ENCODE peak calls at places on chromosomes 11 and 22, in nine cellular contexts. X is PC-9, E is coronary artery, G is Peyer's patch, N is sigmoid colon, Q is fibroblast of the aortic adventitia, P is NB4, T is right lobe of liver, I is AG04450. W is an unnamed sample.

GRCh38 chr11:75059299-75059698 is 37.4 kb downstream of the OR2AT4 start:
- DNase-seq in X (no peak), E (no peak), G (no peak), N (no peak), Q (no peak), P (no peak), T (no peak), I (no peak), W (no peak)

GRCh38 chr22:47847281-47847890 is 1084.9 kb downstream of the TBC1D22A start:
- DNase-seq in X (no peak), E (no peak), G (no peak), N (no peak), Q (no peak), P (no peak), T (no peak), I (no peak), W (no peak)

GRCh38 chr11:58057481-58057880 is 26.7 kb downstream of the OR6Q1 start:
- DNase-seq in X (no peak), E (no peak), G (no peak), N (no peak), Q (no peak), P (no peak), T (no peak), I (peak), W (no peak)

GRCh38 chr11:2151500-2152257 is 9.3 kb downstream of the INS start:
- DNase-seq in X (peak), E (no peak), G (peak), N (peak), Q (peak), P (peak), T (peak), I (peak), W (peak)

GRCh38 chr11:36070215-36070976 is 126.5 kb downstream of the LDLRAD3 start:
- DNase-seq in X (no peak), E (no peak), G (no peak), N (no peak), Q (no peak), P (no peak), T (no peak), I (no peak), W (no peak)

GRCh38 chr22:46122511-46122971 is 27.8 kb upstream of the PPARA start:
- DNase-seq in X (peak), E (no peak), G (peak), N (peak), Q (peak), P (peak), T (peak), I (no peak), W (peak)

GRCh38 chr11:33329705-33330329 is 72.6 kb downstream of the HIPK3 start:
- DNase-seq in X (peak), E (no peak), G (peak), N (peak), Q (peak), P (peak), T (no peak), I (peak), W (peak)

GRCh38 chr11:96272542-96273306 is 70.3 kb downstream of the MAML2 start:
- DNase-seq in X (peak), E (no peak), G (no peak), N (no peak), Q (peak), P (no peak), T (no peak), I (no peak), W (peak)

GRCh38 chr22:44387486-44387885 is 74.7 kb upstream of the SHISAL1 start:
- DNase-seq in X (no peak), E (no peak), G (no peak), N (peak), Q (no peak), P (no peak), T (no peak), I (no peak), W (no peak)

GRCh38 chr11:118226294-118226693 is 1.5 kb upstream of the JAML start:
- DNase-seq in X (no peak), E (no peak), G (no peak), N (no peak), Q (peak), P (no peak), T (no peak), I (no peak), W (no peak)

GRCh38 chr11:18463439-18463838 is 7.8 kb downstream of the LDHAL6A start:
- DNase-seq in X (no peak), E (no peak), G (no peak), N (no peak), Q (no peak), P (no peak), T (no peak), I (no peak), W (no peak)

GRCh38 chr11:61254403-61255025 is 13.5 kb downstream of the PGA5 start:
- DNase-seq in X (peak), E (no peak), G (peak), N (no peak), Q (peak), P (peak), T (peak), I (peak), W (peak)

GRCh38 chr22:42330953-42331525 is 60.6 kb upstream of the TCF20 start:
- DNase-seq in X (no peak), E (no peak), G (no peak), N (no peak), Q (no peak), P (no peak), T (no peak), I (no peak), W (no peak)

GRCh38 chr11:46416656-46417055 is 25.1 kb upstream of the CHRM4 start:
- DNase-seq in X (no peak), E (no peak), G (no peak), N (no peak), Q (no peak), P (no peak), T (no peak), I (no peak), W (no peak)

GRCh38 chr11:113488931-113489351 is 13.7 kb upstream of the DRD2 start:
- DNase-seq in X (no peak), E (no peak), G (no peak), N (no peak), Q (no peak), P (no peak), T (no peak), I (no peak), W (no peak)

GRCh38 chr11:113493205-113493604 is 18.0 kb upstream of the DRD2 start:
- DNase-seq in X (no peak), E (no peak), G (no peak), N (no peak), Q (no peak), P (peak), T (no peak), I (no peak), W (no peak)

GRCh38 chr11:113496026-113496651 is 20.9 kb upstream of the DRD2 start:
- DNase-seq in X (no peak), E (peak), G (no peak), N (no peak), Q (no peak), P (no peak), T (no peak), I (no peak), W (no peak)

GRCh38 chr11:113494021-113494420 is 18.8 kb upstream of the DRD2 start:
- DNase-seq in X (no peak), E (peak), G (no peak), N (no peak), Q (no peak), P (no peak), T (no peak), I (no peak), W (peak)
- TF ChIP-seq CTCF in X (peak), E (no peak), G (no peak), N (no peak), Q (peak), P (no peak), T (no peak), I (peak), W (peak)

GRCh38 chr11:47620836-47621378 is 21.5 kb downstream of the MTCH2 start:
- DNase-seq in X (no peak), E (no peak), G (no peak), N (no peak), Q (no peak), P (no peak), T (no peak), I (no peak), W (no peak)
- H3K4me3 ChIP-seq in X (no peak), E (no peak), G (no peak), N (no peak), Q (no peak), P (no peak), T (no peak), I (no peak), W (no peak)

DNA sequence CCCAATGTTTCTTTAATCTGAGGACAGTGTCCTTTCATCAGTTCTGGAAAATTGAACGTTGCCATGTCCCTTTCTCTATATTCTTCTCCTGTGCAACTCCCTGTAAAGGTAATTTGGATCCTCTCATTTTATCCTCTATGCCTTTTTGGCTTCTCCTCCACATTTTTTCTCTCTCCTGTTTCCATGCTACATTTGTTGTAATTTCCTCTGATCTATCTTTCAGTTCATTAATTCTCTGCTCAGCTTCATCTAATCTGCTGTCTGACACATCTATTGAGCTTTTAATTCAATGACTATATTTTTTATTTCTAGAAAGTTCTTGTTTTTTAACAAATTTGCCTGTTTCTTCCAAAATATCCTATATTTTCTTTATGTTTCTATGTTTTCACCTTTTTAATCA is 59.3 kb downstream of the RPUSD4 start:
- DNase-seq in X (no peak), E (no peak), G (no peak), N (no peak), Q (no peak), P (no peak), T (no peak), I (no peak), W (no peak)
- TF ChIP-seq CTCF in X (no peak), E (no peak), G (no peak), N (no peak), Q (no peak), P (no peak), T (no peak), I (no peak), W (no peak)

GRCh38 chr11:828501-829115 is 889 bp downstream of the CRACR2B start:
- DNase-seq in X (no peak), E (no peak), G (no peak), N (no peak), Q (no peak), P (no peak), T (no peak), I (no peak), W (no peak)

GRCh38 chr11:829946-830294 is 2.2 kb downstream of the CRACR2B start:
- DNase-seq in X (no peak), E (no peak), G (no peak), N (no peak), Q (no peak), P (no peak), T (no peak), I (no peak), W (no peak)

GRCh38 chr11:827861-828167 is at the start of gene CRACR2B:
- DNase-seq in X (no peak), E (no peak), G (peak), N (no peak), Q (no peak), P (peak), T (no peak), I (no peak), W (no peak)

GRCh38 chr11:830295-831131 is 2.2 kb upstream of the CD151 start:
- DNase-seq in X (no peak), E (no peak), G (peak), N (no peak), Q (peak), P (no peak), T (peak), I (no peak), W (peak)

DNA sequence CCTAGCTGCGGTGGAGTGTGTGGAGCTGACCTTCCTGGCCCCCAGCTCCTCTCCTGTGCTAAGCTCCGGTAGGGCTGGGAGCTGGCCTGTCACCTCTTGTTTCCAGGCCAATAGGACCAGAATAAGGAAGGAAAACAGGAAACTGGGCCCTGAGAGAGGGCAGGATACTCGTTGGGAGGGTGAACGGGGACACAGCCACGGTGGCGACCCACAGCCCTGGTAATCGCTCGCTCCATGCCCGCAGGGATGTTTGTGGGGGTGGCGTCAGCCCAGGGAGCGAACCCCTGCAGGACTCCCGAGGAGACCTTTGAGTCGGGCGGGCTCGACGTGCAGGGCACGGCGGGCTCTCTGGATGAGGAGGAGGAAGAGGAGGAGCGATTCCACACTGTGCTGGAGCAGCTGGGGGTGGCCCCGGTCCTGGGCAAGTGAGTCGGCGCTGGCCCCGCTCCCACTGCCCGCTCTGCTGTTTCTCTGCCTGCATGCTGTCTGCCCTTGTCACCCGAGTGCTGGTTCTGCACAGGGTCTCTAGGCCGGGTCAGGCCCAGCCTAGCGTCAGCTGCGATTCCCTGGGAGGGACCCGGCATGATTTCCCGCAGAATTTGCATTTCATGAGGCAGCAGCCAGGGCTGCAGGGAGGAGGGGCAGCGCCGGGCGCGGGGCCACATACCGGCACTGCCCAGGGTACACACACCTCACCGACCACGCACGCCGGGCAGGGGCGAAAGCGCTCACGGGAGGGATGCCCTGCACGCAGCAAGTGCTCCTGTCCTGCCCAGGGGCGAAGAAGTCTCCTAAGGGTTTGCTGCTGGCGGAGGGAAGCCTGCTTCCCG is 1.6 kb downstream of the CRACR2B start:
- DNase-seq in X (no peak), E (no peak), G (peak), N (no peak), Q (no peak), P (no peak), T (peak), I (no peak), W (no peak)
- H3K4me3 ChIP-seq in X (no peak), E (peak), G (peak), N (peak), Q (peak), P (no peak), T (peak), I (peak), W (peak)

GRCh38 chr11:73478737-73479347 is 102.6 kb downstream of the RELT start:
- DNase-seq in X (peak), E (no peak), G (peak), N (no peak), Q (peak), P (peak), T (no peak), I (no peak), W (peak)
- TF ChIP-seq CTCF in X (peak), E (peak), G (peak), N (peak), Q (peak), P (peak), T (peak), I (peak), W (peak)

GRCh38 chr11:72777755-72778278 is 16.0 kb downstream of the STARD10 start:
- DNase-seq in X (no peak), E (no peak), G (peak), N (no peak), Q (no peak), P (no peak), T (peak), I (no peak), W (no peak)

GRCh38 chr11:72780291-72781062 is 13.4 kb downstream of the STARD10 start:
- DNase-seq in X (no peak), E (no peak), G (no peak), N (no peak), Q (no peak), P (no peak), T (no peak), I (no peak), W (no peak)

GRCh38 chr11:72776844-72777754 is 16.7 kb downstream of the STARD10 start:
- DNase-seq in X (peak), E (no peak), G (no peak), N (no peak), Q (no peak), P (no peak), T (peak), I (no peak), W (no peak)

GRCh38 chr11:72779495-72780128 is 14.2 kb downstream of the STARD10 start:
- DNase-seq in X (no peak), E (no peak), G (no peak), N (no peak), Q (no peak), P (no peak), T (no peak), I (no peak), W (no peak)

GRCh38 chr11:72778535-72779494 is 15.0 kb downstream of the STARD10 start:
- DNase-seq in X (no peak), E (no peak), G (peak), N (no peak), Q (no peak), P (no peak), T (peak), I (no peak), W (no peak)
- H3K4me3 ChIP-seq in X (no peak), E (no peak), G (peak), N (no peak), Q (no peak), P (no peak), T (peak), I (no peak), W (no peak)

GRCh38 chr11:128520206-128520885 is 67.0 kb downstream of the ETS1 start:
- DNase-seq in X (no peak), E (no peak), G (no peak), N (no peak), Q (no peak), P (no peak), T (no peak), I (no peak), W (peak)

GRCh38 chr11:128522063-128522942 is 65.1 kb downstream of the ETS1 start:
- DNase-seq in X (peak), E (peak), G (peak), N (peak), Q (peak), P (peak), T (peak), I (peak), W (peak)

GRCh38 chr11:128519353-128519752 is 68.0 kb downstream of the ETS1 start:
- DNase-seq in X (no peak), E (no peak), G (peak), N (no peak), Q (no peak), P (no peak), T (no peak), I (no peak), W (peak)

GRCh38 chr11:128521697-128522062 is 65.7 kb downstream of the ETS1 start:
- DNase-seq in X (no peak), E (peak), G (no peak), N (no peak), Q (peak), P (no peak), T (peak), I (no peak), W (no peak)

DNA sequence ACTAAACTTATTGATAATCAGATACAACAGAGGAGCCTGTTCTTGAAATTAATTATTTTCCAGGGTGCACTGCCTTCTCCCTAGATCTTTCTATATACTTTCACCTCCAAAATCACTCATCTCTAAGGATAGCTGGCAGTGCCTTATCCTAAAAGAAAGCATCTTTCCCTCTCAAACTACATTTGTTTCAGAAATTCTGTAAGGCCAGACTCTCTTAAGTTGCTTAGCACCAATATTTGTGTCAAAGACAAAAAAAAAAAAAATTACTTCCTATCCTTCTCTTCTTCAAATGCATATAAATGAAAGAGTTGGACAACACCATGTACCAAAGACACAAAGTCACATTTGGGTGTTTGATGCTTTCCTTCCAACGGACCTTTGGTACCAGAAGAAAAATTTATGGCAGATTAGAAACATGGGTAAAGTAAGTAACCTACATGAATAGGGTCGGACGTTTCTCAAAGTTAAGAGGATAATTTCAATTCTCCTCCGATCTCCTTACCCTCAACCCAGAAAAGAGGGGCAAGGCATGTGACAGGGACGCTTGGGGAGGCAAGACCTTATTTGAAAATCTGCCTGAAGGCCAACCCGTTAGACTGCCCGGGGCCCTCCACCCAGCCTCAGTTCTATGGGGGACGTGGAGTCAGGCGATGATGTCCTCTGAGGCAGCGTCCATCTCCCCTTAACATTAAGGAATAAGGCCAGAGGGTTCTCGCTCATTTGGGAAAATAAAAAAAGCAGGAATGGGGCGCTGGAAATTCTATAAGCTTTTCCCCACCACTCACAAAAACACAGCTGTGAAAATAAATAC is 66.3 kb downstream of the ETS1 start:
- DNase-seq in X (no peak), E (no peak), G (no peak), N (no peak), Q (peak), P (peak), T (no peak), I (no peak), W (no peak)
- TF ChIP-seq CTCF in X (no peak), E (no peak), G (peak), N (no peak), Q (no peak), P (no peak), T (no peak), I (no peak), W (no peak)

GRCh38 chr11:86219291-86220193 is 25.0 kb upstream of the EED start:
- DNase-seq in X (no peak), E (no peak), G (no peak), N (no peak), Q (no peak), P (no peak), T (no peak), I (no peak), W (peak)
- H3K4me3 ChIP-seq in X (no peak), E (no peak), G (no peak), N (no peak), Q (no peak), P (no peak), T (no peak), I (no peak), W (no peak)

GRCh38 chr22:23386245-23386631 is 193.9 kb downstream of the IGLL1 start:
- DNase-seq in X (no peak), E (no peak), G (no peak), N (no peak), Q (no peak), P (no peak), T (no peak), I (no peak), W (no peak)
- TF ChIP-seq CTCF in X (no peak), E (no peak), G (no peak), N (no peak), Q (no peak), P (no peak), T (no peak), I (no peak), W (no peak)

DNA sequence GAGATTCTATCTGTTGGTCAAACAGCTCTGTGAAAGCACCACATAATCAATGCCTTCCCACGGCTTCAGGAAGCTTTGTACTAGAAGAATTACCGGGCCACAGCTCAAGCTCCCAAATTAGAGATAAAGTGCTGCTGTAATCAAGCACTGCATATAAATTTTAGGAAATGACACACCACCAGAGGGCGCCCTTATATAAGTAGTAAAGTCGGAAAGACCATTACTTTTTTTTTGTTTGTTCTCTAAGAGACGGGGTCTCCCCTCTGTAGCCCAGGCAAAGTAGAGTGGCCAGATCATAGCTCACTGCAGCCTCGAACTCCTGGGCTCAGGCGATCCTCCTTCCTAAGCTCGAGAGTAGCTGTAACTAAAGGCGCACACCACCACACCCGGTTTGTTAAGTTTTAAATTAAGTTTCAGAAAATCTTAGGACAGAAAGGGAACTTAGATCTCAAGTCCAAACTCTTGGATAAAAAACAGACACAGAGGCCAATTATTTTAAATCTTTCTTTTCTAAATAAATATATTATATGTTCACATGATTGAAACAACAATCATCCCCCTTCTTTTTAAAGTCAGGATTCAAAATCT is 32.6 kb downstream of the PRCP start:
- DNase-seq in X (peak), E (no peak), G (peak), N (peak), Q (peak), P (peak), T (peak), I (peak), W (peak)
- H3K4me3 ChIP-seq in X (no peak), E (peak), G (peak), N (no peak), Q (peak), P (no peak), T (peak), I (no peak), W (peak)